ENCODE peak calls at places on chromosomes 11 and 22, in seven cellular contexts. A is activated T-helper 9 cell treated with anti-CD3 and anti-CD28 coated beads, Interleukin-2, amount 50 U/mL, for 16 hours; N is activated CD8-positive, alpha-beta memory T cell treated with anti-CD3 and anti-CD28 coated beads, Interleukin-2, amount 10 ng/mL, durations not matched to agents 7 days and 5 days; V is T-cell; Z is posterior cingulate gyrus; R is activated naive CD4-positive, alpha-beta T cell; M is RWPE2. T is an unnamed sample.

GRCh38 chr22:29780781-29781676 is 13.9 kb downstream of the UQCR10 start:
- DNase-seq in Z (no peak), M (no peak), N (no peak), R (no peak), V (no peak), A (no peak), T (peak)

GRCh38 chr22:44639891-44640617 is 62.0 kb upstream of the PRR5 start:
- DNase-seq in V (no peak), R (no peak), A (no peak), Z (no peak), N (no peak), M (no peak), T (no peak)

GRCh38 chr22:39332441-39333064 is 13.1 kb upstream of the RPL3 start:
- DNase-seq in V (no peak), Z (no peak), R (no peak), M (no peak), A (no peak), N (no peak), T (no peak)

GRCh38 chr11:44470849-44471248 is 94.6 kb upstream of the CD82 start:
- DNase-seq in R (no peak), Z (no peak), V (no peak), N (no peak), A (no peak), M (no peak), T (no peak)

GRCh38 chr11:62501432-62501891 is 45.1 kb downstream of the AHNAK start:
- DNase-seq in V (no peak), A (no peak), N (no peak), M (no peak), R (no peak), Z (peak), T (peak)

GRCh38 chr11:855343-855674 is 12.7 kb downstream of the TSPAN4 start:
- DNase-seq in A (no peak), N (no peak), Z (no peak), M (no peak), V (no peak), R (no peak), T (no peak)

GRCh38 chr11:64356498-64357411 is 2.2 kb upstream of the RPS6KA4 start:
- DNase-seq in N (no peak), V (no peak), A (no peak), M (peak), R (no peak), Z (no peak), T (peak)

GRCh38 chr11:78325274-78325781 is 92.3 kb downstream of the GAB2 start:
- DNase-seq in N (peak), V (no peak), A (no peak), M (no peak), Z (no peak), R (no peak), T (no peak)

GRCh38 chr11:24588075-24588474 is 91.2 kb downstream of the LUZP2 start:
- DNase-seq in R (no peak), A (no peak), V (no peak), M (no peak), N (no peak), Z (no peak), T (peak)

GRCh38 chr11:99584822-99585221 is 564.1 kb downstream of the CNTN5 start:
- DNase-seq in V (no peak), Z (no peak), N (no peak), R (no peak), A (no peak), M (no peak), T (peak)

GRCh38 chr11:115054541-115055538 is 376.5 kb downstream of the NXPE2 start:
- DNase-seq in A (no peak), Z (no peak), N (no peak), R (no peak), M (no peak), V (no peak), T (no peak)

GRCh38 chr11:36019722-36020121 is 75.9 kb downstream of the LDLRAD3 start:
- DNase-seq in R (no peak), M (no peak), N (no peak), V (no peak), Z (no peak), A (no peak), T (no peak)

GRCh38 chr11:36793542-36793926 is 195.5 kb upstream of the RAG2 start:
- DNase-seq in V (no peak), R (no peak), M (no peak), Z (no peak), A (no peak), N (no peak), T (no peak)

GRCh38 chr22:45933503-45934167 is 43.3 kb downstream of the WNT7B start:
- DNase-seq in Z (no peak), N (no peak), M (no peak), V (no peak), A (no peak), R (no peak), T (no peak)

GRCh38 chr11:47886096-47886495 is 37.9 kb upstream of the NUP160 start:
- DNase-seq in N (peak), A (no peak), M (no peak), Z (no peak), V (no peak), R (no peak), T (peak)

GRCh38 chr11:62881579-62882427 is 1.1 kb downstream of the SLC3A2 start:
- DNase-seq in M (peak), V (peak), A (peak), Z (peak), R (peak), N (peak), T (peak)

GRCh38 chr11:12552677-12553076 is 121.5 kb upstream of the TEAD1 start:
- DNase-seq in M (no peak), N (no peak), A (no peak), Z (no peak), V (no peak), R (no peak), T (peak)

GRCh38 chr11:115869780-115870431 is 365.7 kb upstream of the CADM1 start:
- DNase-seq in V (no peak), R (no peak), M (no peak), A (no peak), Z (no peak), N (no peak), T (no peak)

GRCh38 chr11:9992306-9992705 is 301.7 kb downstream of the SBF2 start:
- DNase-seq in N (no peak), R (no peak), V (no peak), M (no peak), Z (no peak), A (no peak), T (peak)

GRCh38 chr11:2302844-2303626 is 1.2 kb downstream of the TSPAN32 start:
- DNase-seq in Z (no peak), R (no peak), A (no peak), M (no peak), V (no peak), N (peak), T (no peak)

GRCh38 chr22:24809331-24809730 is 3.3 kb downstream of the SGSM1 start:
- DNase-seq in A (no peak), R (no peak), V (no peak), N (no peak), M (no peak), Z (peak), T (no peak)

GRCh38 chr22:49291169-49291568 is 536.5 kb downstream of the BRD1 start:
- DNase-seq in M (no peak), N (no peak), A (no peak), Z (no peak), V (no peak), R (no peak), T (no peak)

GRCh38 chr11:34146866-34147265 is 41.4 kb downstream of the NAT10 start:
- DNase-seq in M (no peak), N (no peak), A (no peak), Z (no peak), V (no peak), R (no peak), T (no peak)

GRCh38 chr11:69836401-69836800 is 17.2 kb upstream of the FGF3 start:
- DNase-seq in A (no peak), M (no peak), Z (no peak), V (no peak), N (no peak), R (no peak), T (no peak)

GRCh38 chr11:47332303-47332711 is 20.2 kb downstream of the MYBPC3 start:
- DNase-seq in N (no peak), M (no peak), R (no peak), V (no peak), A (no peak), Z (no peak), T (no peak)